ENCODE peak calls at places on chromosomes 2 and 18, in ten cellular contexts. One of them, this sample, is unnamed.

GRCh38 chr2:128562471-128563347 is 244.0 kb upstream of the HS6ST1 start:
- DNase-seq in heart right ventricle: no peak
- DNase-seq in Peyer's patch: no peak
- DNase-seq in uterus: no peak
- DNase-seq in sigmoid colon: no peak
- DNase-seq in IMR-90: peak; percentile 81
- DNase-seq in CD8-positive, alpha-beta T cell: no peak
- DNase-seq in aorta: no peak
- DNase-seq in tibial artery: no peak
- DNase-seq in upper lobe of right lung: no peak
- DNase-seq in this sample: no peak

GRCh38 chr18:79785831-79786230 is 11.9 kb upstream of the KCNG2 start:
- DNase-seq in CD8-positive, alpha-beta T cell: no peak
- DNase-seq in heart right ventricle: no peak
- DNase-seq in Peyer's patch: no peak
- DNase-seq in sigmoid colon: peak; percentile 42
- DNase-seq in IMR-90: no peak
- DNase-seq in tibial artery: no peak
- DNase-seq in upper lobe of right lung: peak; percentile 10
- DNase-seq in aorta: peak; percentile 61
- DNase-seq in uterus: no peak
- DNase-seq in this sample: no peak

GRCh38 chr2:178315488-178315948 is 121.2 kb downstream of the OSBPL6 start:
- DNase-seq in tibial artery: no peak
- DNase-seq in Peyer's patch: no peak
- DNase-seq in CD8-positive, alpha-beta T cell: no peak
- DNase-seq in upper lobe of right lung: no peak
- DNase-seq in uterus: no peak
- DNase-seq in heart right ventricle: no peak
- DNase-seq in aorta: no peak
- DNase-seq in IMR-90: no peak
- DNase-seq in sigmoid colon: no peak
- DNase-seq in this sample: no peak

GRCh38 chr2:187959821-187960220 is 331.9 kb upstream of the GULP1 start:
- DNase-seq in CD8-positive, alpha-beta T cell: no peak
- DNase-seq in aorta: no peak
- DNase-seq in upper lobe of right lung: no peak
- DNase-seq in tibial artery: no peak
- DNase-seq in sigmoid colon: no peak
- DNase-seq in IMR-90: peak; percentile 21
- DNase-seq in uterus: no peak
- DNase-seq in heart right ventricle: no peak
- DNase-seq in Peyer's patch: no peak
- DNase-seq in this sample: no peak

GRCh38 chr2:26430826-26431225 is 29.1 kb downstream of the DRC1 start:
- DNase-seq in aorta: no peak
- DNase-seq in uterus: no peak
- DNase-seq in Peyer's patch: no peak
- DNase-seq in sigmoid colon: no peak
- DNase-seq in upper lobe of right lung: no peak
- DNase-seq in IMR-90: peak; percentile 41
- DNase-seq in tibial artery: no peak
- DNase-seq in heart right ventricle: no peak
- DNase-seq in CD8-positive, alpha-beta T cell: no peak
- DNase-seq in this sample: no peak

GRCh38 chr2:227366861-227367800 is 12.0 kb downstream of the TM4SF20 start:
- DNase-seq in uterus: no peak
- DNase-seq in tibial artery: peak; percentile 46
- DNase-seq in heart right ventricle: no peak
- DNase-seq in upper lobe of right lung: no peak
- DNase-seq in sigmoid colon: peak; percentile 67
- DNase-seq in Peyer's patch: no peak
- DNase-seq in CD8-positive, alpha-beta T cell: no peak
- DNase-seq in IMR-90: peak; percentile 84
- DNase-seq in aorta: peak; percentile 80
- DNase-seq in this sample: no peak

GRCh38 chr2:120769076-120769786 is 33.6 kb downstream of the GLI2 start:
- DNase-seq in upper lobe of right lung: peak; percentile 35
- DNase-seq in CD8-positive, alpha-beta T cell: no peak
- DNase-seq in aorta: peak; percentile 51
- DNase-seq in heart right ventricle: peak; percentile 5
- DNase-seq in sigmoid colon: peak; percentile 46
- DNase-seq in Peyer's patch: peak; percentile 32
- DNase-seq in tibial artery: peak; percentile 20
- DNase-seq in uterus: peak; percentile 9
- DNase-seq in IMR-90: no peak
- DNase-seq in this sample: peak; percentile 21

GRCh38 chr2:224440988-224441387 is 39.1 kb upstream of the FAM124B start:
- DNase-seq in uterus: no peak
- DNase-seq in CD8-positive, alpha-beta T cell: no peak
- DNase-seq in heart right ventricle: no peak
- DNase-seq in upper lobe of right lung: no peak
- DNase-seq in sigmoid colon: no peak
- DNase-seq in IMR-90: no peak
- DNase-seq in tibial artery: no peak
- DNase-seq in Peyer's patch: no peak
- DNase-seq in aorta: no peak
- DNase-seq in this sample: no peak

GRCh38 chr2:193517615-193518014 is 1322.9 kb upstream of the TMEFF2 start:
- DNase-seq in upper lobe of right lung: no peak
- DNase-seq in IMR-90: no peak
- DNase-seq in CD8-positive, alpha-beta T cell: no peak
- DNase-seq in sigmoid colon: no peak
- DNase-seq in aorta: no peak
- DNase-seq in tibial artery: no peak
- DNase-seq in heart right ventricle: no peak
- DNase-seq in Peyer's patch: no peak
- DNase-seq in uterus: no peak
- DNase-seq in this sample: no peak

GRCh38 chr2:193521523-193521922 is 1326.8 kb upstream of the TMEFF2 start:
- DNase-seq in uterus: no peak
- DNase-seq in Peyer's patch: no peak
- DNase-seq in sigmoid colon: no peak
- DNase-seq in CD8-positive, alpha-beta T cell: no peak
- DNase-seq in heart right ventricle: no peak
- DNase-seq in aorta: no peak
- DNase-seq in IMR-90: no peak
- DNase-seq in upper lobe of right lung: no peak
- DNase-seq in tibial artery: no peak
- DNase-seq in this sample: no peak

GRCh38 chr2:193523662-193524061 is 1328.9 kb upstream of the TMEFF2 start:
- DNase-seq in heart right ventricle: no peak
- DNase-seq in upper lobe of right lung: no peak
- DNase-seq in aorta: no peak
- DNase-seq in Peyer's patch: no peak
- DNase-seq in tibial artery: no peak
- DNase-seq in IMR-90: no peak
- DNase-seq in sigmoid colon: no peak
- DNase-seq in CD8-positive, alpha-beta T cell: no peak
- DNase-seq in uterus: no peak
- DNase-seq in this sample: no peak

GRCh38 chr2:193520709-193521458 is 1326.2 kb upstream of the TMEFF2 start:
- DNase-seq in IMR-90: no peak
- DNase-seq in tibial artery: no peak
- DNase-seq in heart right ventricle: no peak
- DNase-seq in uterus: no peak
- DNase-seq in sigmoid colon: no peak
- DNase-seq in upper lobe of right lung: no peak
- DNase-seq in aorta: no peak
- DNase-seq in Peyer's patch: no peak
- DNase-seq in CD8-positive, alpha-beta T cell: no peak
- DNase-seq in this sample: no peak

GRCh38 chr2:193518061-193518817 is 1323.5 kb upstream of the TMEFF2 start:
- DNase-seq in heart right ventricle: no peak
- DNase-seq in uterus: no peak
- DNase-seq in CD8-positive, alpha-beta T cell: no peak
- DNase-seq in upper lobe of right lung: no peak
- DNase-seq in Peyer's patch: no peak
- DNase-seq in tibial artery: no peak
- DNase-seq in IMR-90: peak; percentile 27
- DNase-seq in sigmoid colon: no peak
- DNase-seq in aorta: no peak
- DNase-seq in this sample: no peak
- H3K27me3 ChIP-seq in heart right ventricle: no peaks in the 10 kb centered on the region
- H3K27me3 ChIP-seq in uterus: no peaks in the 10 kb centered on the region
- H3K27me3 ChIP-seq in CD8-positive, alpha-beta T cell: no peaks in the 10 kb centered on the region
- H3K27me3 ChIP-seq in upper lobe of right lung: no peaks in the 10 kb centered on the region
- H3K27me3 ChIP-seq in Peyer's patch: no peaks in the 10 kb centered on the region
- H3K27me3 ChIP-seq in tibial artery: no peaks in the 10 kb centered on the region
- H3K27me3 ChIP-seq in IMR-90: no peaks in the 10 kb centered on the region
- H3K27me3 ChIP-seq in sigmoid colon: no peaks in the 10 kb centered on the region
- H3K27me3 ChIP-seq in aorta: no peaks in the 10 kb centered on the region
- H3K27me3 ChIP-seq in this sample: no peaks in the 10 kb centered on the region

GRCh38 chr2:144512421-144513272 is 7.3 kb downstream of the ZEB2 start:
- DNase-seq in aorta: no peak
- DNase-seq in IMR-90: no peak
- DNase-seq in uterus: no peak
- DNase-seq in Peyer's patch: no peak
- DNase-seq in upper lobe of right lung: no peak
- DNase-seq in CD8-positive, alpha-beta T cell: no peak
- DNase-seq in heart right ventricle: no peak
- DNase-seq in tibial artery: no peak
- DNase-seq in sigmoid colon: no peak
- DNase-seq in this sample: no peak
- H3K27ac ChIP-seq in aorta: peak overlapping the region; percentile 91
- H3K27ac ChIP-seq in IMR-90: peak overlapping the region; percentile 55
- H3K27ac ChIP-seq in uterus: peak overlapping the region; percentile 95
- H3K27ac ChIP-seq in Peyer's patch: peak overlapping the region; percentile 82
- H3K27ac ChIP-seq in upper lobe of right lung: peak overlapping the region; percentile 97
- H3K27ac ChIP-seq in CD8-positive, alpha-beta T cell: no peak overlapping the region
- H3K27ac ChIP-seq in heart right ventricle: peak overlapping the region; percentile 99
- H3K27ac ChIP-seq in tibial artery: peak overlapping the region; percentile 99
- H3K27ac ChIP-seq in sigmoid colon: peak overlapping the region; percentile 85
- H3K27ac ChIP-seq in this sample: peak overlapping the region; percentile 79

GRCh38 chr2:189297446-189297845 is 117.9 kb upstream of the COL5A2 start:
- DNase-seq in CD8-positive, alpha-beta T cell: no peak
- DNase-seq in uterus: no peak
- DNase-seq in heart right ventricle: no peak
- DNase-seq in IMR-90: peak; percentile 86
- DNase-seq in aorta: no peak
- DNase-seq in tibial artery: no peak
- DNase-seq in Peyer's patch: no peak
- DNase-seq in sigmoid colon: no peak
- DNase-seq in upper lobe of right lung: no peak
- DNase-seq in this sample: no peak

GRCh38 chr2:189291460-189291859 is 111.9 kb upstream of the COL5A2 start:
- DNase-seq in uterus: no peak
- DNase-seq in upper lobe of right lung: no peak
- DNase-seq in aorta: no peak
- DNase-seq in sigmoid colon: no peak
- DNase-seq in heart right ventricle: no peak
- DNase-seq in tibial artery: no peak
- DNase-seq in CD8-positive, alpha-beta T cell: no peak
- DNase-seq in Peyer's patch: no peak
- DNase-seq in IMR-90: no peak
- DNase-seq in this sample: no peak

GRCh38 chr2:189287982-189288494 is 108.5 kb upstream of the COL5A2 start:
- DNase-seq in IMR-90: peak; percentile 91
- DNase-seq in sigmoid colon: no peak
- DNase-seq in CD8-positive, alpha-beta T cell: no peak
- DNase-seq in heart right ventricle: no peak
- DNase-seq in tibial artery: no peak
- DNase-seq in uterus: no peak
- DNase-seq in upper lobe of right lung: no peak
- DNase-seq in aorta: no peak
- DNase-seq in Peyer's patch: no peak
- DNase-seq in this sample: no peak

GRCh38 chr2:189298038-189298437 is 118.5 kb upstream of the COL5A2 start:
- DNase-seq in IMR-90: peak; percentile 54
- DNase-seq in CD8-positive, alpha-beta T cell: no peak
- DNase-seq in tibial artery: no peak
- DNase-seq in uterus: no peak
- DNase-seq in sigmoid colon: no peak
- DNase-seq in Peyer's patch: no peak
- DNase-seq in aorta: no peak
- DNase-seq in upper lobe of right lung: no peak
- DNase-seq in heart right ventricle: no peak
- DNase-seq in this sample: no peak

DNA sequence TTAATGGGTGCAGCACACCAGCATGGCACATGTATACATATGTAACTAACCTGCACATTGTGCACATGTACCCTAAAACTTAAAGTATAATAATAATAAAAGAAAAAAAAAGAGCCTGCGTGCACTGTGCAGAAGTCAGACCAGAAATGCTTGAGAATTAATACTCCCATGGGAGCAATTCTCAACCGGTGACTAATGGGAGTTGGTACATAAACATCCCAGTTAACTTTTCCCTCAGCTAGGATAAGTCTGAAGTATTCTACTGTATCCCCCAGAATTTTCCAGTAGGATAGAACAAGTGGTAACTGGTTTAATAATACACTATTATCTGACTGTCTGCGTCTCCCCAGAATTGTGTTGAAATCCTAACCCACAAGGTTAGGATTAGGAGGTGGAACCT is 113.6 kb upstream of the COL5A2 start:
- DNase-seq in sigmoid colon: no peak
- DNase-seq in aorta: no peak
- DNase-seq in IMR-90: peak; percentile 85
- DNase-seq in CD8-positive, alpha-beta T cell: no peak
- DNase-seq in heart right ventricle: no peak
- DNase-seq in Peyer's patch: no peak
- DNase-seq in tibial artery: no peak
- DNase-seq in upper lobe of right lung: no peak
- DNase-seq in uterus: no peak
- DNase-seq in this sample: no peak
- H3K27me3 ChIP-seq in sigmoid colon: no peaks in the 10 kb centered on the region
- H3K27me3 ChIP-seq in aorta: no peaks in the 10 kb centered on the region
- H3K27me3 ChIP-seq in IMR-90: no peaks in the 10 kb centered on the region
- H3K27me3 ChIP-seq in CD8-positive, alpha-beta T cell: no peaks in the 10 kb centered on the region
- H3K27me3 ChIP-seq in heart right ventricle: no peaks in the 10 kb centered on the region
- H3K27me3 ChIP-seq in Peyer's patch: no peaks in the 10 kb centered on the region
- H3K27me3 ChIP-seq in tibial artery: no peaks in the 10 kb centered on the region
- H3K27me3 ChIP-seq in upper lobe of right lung: no peaks in the 10 kb centered on the region
- H3K27me3 ChIP-seq in uterus: no peaks in the 10 kb centered on the region
- H3K27me3 ChIP-seq in this sample: no peaks in the 10 kb centered on the region

GRCh38 chr2:100739735-100740432 is 80.1 kb upstream of the NPAS2 start:
- DNase-seq in heart right ventricle: no peak
- DNase-seq in aorta: no peak
- DNase-seq in tibial artery: no peak
- DNase-seq in upper lobe of right lung: no peak
- DNase-seq in Peyer's patch: no peak
- DNase-seq in IMR-90: no peak
- DNase-seq in CD8-positive, alpha-beta T cell: no peak
- DNase-seq in uterus: no peak
- DNase-seq in sigmoid colon: no peak
- DNase-seq in this sample: no peak

GRCh38 chr2:100744589-100744988 is 75.3 kb upstream of the NPAS2 start:
- DNase-seq in Peyer's patch: no peak
- DNase-seq in heart right ventricle: no peak
- DNase-seq in IMR-90: peak; percentile 65
- DNase-seq in aorta: no peak
- DNase-seq in CD8-positive, alpha-beta T cell: no peak
- DNase-seq in upper lobe of right lung: no peak
- DNase-seq in tibial artery: no peak
- DNase-seq in uterus: no peak
- DNase-seq in sigmoid colon: no peak
- DNase-seq in this sample: no peak

GRCh38 chr2:100744184-100744583 is 75.8 kb upstream of the NPAS2 start:
- DNase-seq in heart right ventricle: no peak
- DNase-seq in CD8-positive, alpha-beta T cell: no peak
- DNase-seq in upper lobe of right lung: no peak
- DNase-seq in sigmoid colon: no peak
- DNase-seq in uterus: no peak
- DNase-seq in aorta: no peak
- DNase-seq in IMR-90: no peak
- DNase-seq in tibial artery: no peak
- DNase-seq in Peyer's patch: no peak
- DNase-seq in this sample: no peak

GRCh38 chr2:100742884-100743283 is 77.1 kb upstream of the NPAS2 start:
- DNase-seq in Peyer's patch: no peak
- DNase-seq in aorta: no peak
- DNase-seq in heart right ventricle: no peak
- DNase-seq in tibial artery: no peak
- DNase-seq in IMR-90: peak; percentile 98
- DNase-seq in CD8-positive, alpha-beta T cell: no peak
- DNase-seq in upper lobe of right lung: no peak
- DNase-seq in uterus: no peak
- DNase-seq in sigmoid colon: no peak
- DNase-seq in this sample: no peak

DNA sequence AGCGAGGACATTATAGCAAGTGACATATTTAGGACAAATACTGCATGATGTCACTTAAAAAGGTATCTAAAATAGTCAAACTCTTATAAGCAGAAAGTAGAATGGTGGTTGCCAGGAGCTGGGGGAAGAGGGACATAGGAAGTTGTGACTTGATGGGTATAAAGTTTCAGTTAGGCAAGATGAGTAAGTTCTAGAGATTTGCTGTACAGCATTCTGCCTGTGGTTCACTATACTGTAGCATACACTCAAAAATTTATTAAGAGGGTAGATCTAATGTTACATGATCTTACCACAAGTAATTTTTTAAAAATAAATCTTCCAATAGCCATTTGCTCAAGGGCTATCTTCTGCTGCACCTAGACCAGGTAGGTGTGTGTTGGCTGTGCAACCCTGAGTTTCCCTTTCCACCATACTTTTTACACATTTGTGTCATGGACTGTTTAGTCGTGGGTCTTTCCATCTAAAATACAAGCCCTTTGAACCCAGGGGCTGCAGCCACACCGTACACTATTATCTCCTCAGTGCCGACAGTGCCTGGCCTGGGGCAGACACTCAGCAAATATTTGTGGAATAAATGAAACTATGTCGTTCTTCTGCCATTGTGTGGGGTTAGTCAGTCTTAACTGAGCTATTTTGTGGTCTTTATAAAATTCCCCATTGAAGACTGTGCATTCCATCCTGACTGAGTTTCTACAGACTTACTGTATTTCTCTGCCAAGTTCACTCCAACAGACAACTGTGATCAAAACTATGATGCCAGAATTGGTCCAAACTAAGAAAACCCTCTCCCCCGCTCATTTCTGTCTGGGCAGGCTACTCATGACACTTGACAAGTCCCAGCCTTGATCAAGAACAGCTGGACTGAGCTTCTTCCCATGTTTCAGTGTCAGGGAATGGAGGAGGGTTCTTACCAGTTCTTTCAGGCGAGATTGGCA is 77.8 kb upstream of the NPAS2 start:
- DNase-seq in CD8-positive, alpha-beta T cell: no peak
- DNase-seq in Peyer's patch: no peak
- DNase-seq in uterus: peak; percentile 85
- DNase-seq in upper lobe of right lung: no peak
- DNase-seq in heart right ventricle: no peak
- DNase-seq in tibial artery: no peak
- DNase-seq in IMR-90: peak; percentile 98
- DNase-seq in aorta: no peak
- DNase-seq in sigmoid colon: peak; percentile 72
- DNase-seq in this sample: no peak
- H3K27ac ChIP-seq in CD8-positive, alpha-beta T cell: no peak overlapping the region
- H3K27ac ChIP-seq in Peyer's patch: peak overlapping the region; percentile 21
- H3K27ac ChIP-seq in uterus: peak overlapping the region; percentile 76
- H3K27ac ChIP-seq in upper lobe of right lung: no peak overlapping the region
- H3K27ac ChIP-seq in heart right ventricle: peak overlapping the region; percentile 48
- H3K27ac ChIP-seq in tibial artery: peak overlapping the region; percentile 25
- H3K27ac ChIP-seq in IMR-90: peak overlapping the region; percentile 74
- H3K27ac ChIP-seq in aorta: no peak overlapping the region
- H3K27ac ChIP-seq in sigmoid colon: peak overlapping the region; percentile 82
- H3K27ac ChIP-seq in this sample: no peak overlapping the region

This sample was measured in pancreas.